ENCODE peak calls at places on chromosomes 6 and 20, in four cellular contexts. T is choroid plexus epithelial cell, H is fibroblast of lung, B is bronchial epithelial cell. N is an unnamed sample.

GRCh38 chr20:60138263-60139127 is 180.3 kb downstream of the CDH26 start:
- DNase-seq in H (peak), T (peak), B (peak), N (no peak)

GRCh38 chr6:1264619-1265445 is 47.1 kb upstream of the FOXQ1 start:
- DNase-seq in H (no peak), B (no peak), T (no peak), N (no peak)

GRCh38 chr6:169833258-169833794 is 81.9 kb downstream of the ERMARD start:
- DNase-seq in T (no peak), B (peak), H (peak), N (no peak)

GRCh38 chr6:138655828-138656227 is 117.7 kb upstream of the CCDC28A start:
- DNase-seq in H (no peak), T (no peak), B (no peak), N (no peak)

GRCh38 chr6:52904562-52905279 is 4.8 kb downstream of the GSTA3 start:
- DNase-seq in T (peak), B (no peak), H (no peak), N (no peak)

GRCh38 chr20:57471496-57472210 is 53.3 kb downstream of the CTCFL start:
- DNase-seq in B (no peak), H (no peak), T (no peak), N (no peak)

GRCh38 chr20:62143118-62143975 is at the start of the genes PSMA7 and SS18L1:
- DNase-seq in B (peak), T (peak), H (peak), N (peak)

GRCh38 chr6:135880066-135880972 is 28.8 kb downstream of the PDE7B start:
- DNase-seq in T (peak), B (no peak), H (peak), N (peak)

GRCh38 chr20:40471261-40471629 is 217.8 kb downstream of the MAFB start:
- DNase-seq in H (no peak), T (peak), B (peak), N (no peak)

GRCh38 chr6:103268335-103268734 is 1591.4 kb downstream of the HACE1 start:
- DNase-seq in H (no peak), T (no peak), B (no peak), N (no peak)

GRCh38 chr6:103273048-103273447 is 1586.7 kb downstream of the HACE1 start:
- DNase-seq in H (no peak), B (peak), T (peak), N (no peak)
- TF ChIP-seq CTCF in H (no peak), B (no peak), T (no peak), N (no peak)

GRCh38 chr6:41062056-41062455 is 9.1 kb downstream of the APOBEC2 start:
- DNase-seq in T (no peak), H (no peak), B (no peak), N (no peak)
- H3K4me3 ChIP-seq in T (no peak), H (no peak), B (no peak), N (no peak)

GRCh38 chr20:8805737-8806442 is 263.0 kb upstream of the PLCB4 start:
- DNase-seq in H (no peak), B (peak), T (no peak), N (no peak)

GRCh38 chr20:8801686-8802085 is 267.2 kb upstream of the PLCB4 start:
- DNase-seq in H (no peak), B (no peak), T (no peak), N (no peak)

GRCh38 chr20:8798505-8798904 is 270.4 kb upstream of the PLCB4 start:
- DNase-seq in H (peak), T (peak), B (no peak), N (peak)

GRCh38 chr20:8800089-8800488 is 268.8 kb upstream of the PLCB4 start:
- DNase-seq in B (no peak), T (no peak), H (no peak), N (no peak)

DNA sequence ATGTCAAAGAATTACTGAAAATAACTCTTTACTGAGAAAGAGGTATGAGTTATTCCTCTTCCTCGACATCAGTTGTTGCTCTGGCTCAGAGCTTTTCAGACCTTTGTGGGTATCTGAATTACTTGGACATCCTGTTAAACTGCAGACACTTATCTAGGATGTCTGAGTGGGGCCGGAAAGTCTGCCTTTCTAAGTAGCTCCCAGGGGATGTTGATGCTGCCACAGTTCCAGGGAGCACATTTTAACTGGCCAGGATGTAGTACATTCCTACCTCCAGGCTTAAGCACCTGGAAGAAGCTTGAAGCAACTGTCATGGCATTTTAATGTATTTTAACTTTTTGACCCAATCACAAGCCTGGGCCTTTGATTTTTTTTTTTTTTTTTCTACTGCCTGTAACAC is 265.8 kb upstream of the PLCB4 start:
- DNase-seq in T (no peak), B (no peak), H (no peak), N (peak)
- TF ChIP-seq CTCF in T (no peak), B (no peak), H (no peak), N (no peak)

GRCh38 chr20:63214514-63214913 is 1.4 kb downstream of the YTHDF1 start:
- DNase-seq in H (no peak), B (no peak), T (no peak), N (no peak)
- H3K4me3 ChIP-seq in H (peak), B (no peak), T (peak), N (peak)

DNA sequence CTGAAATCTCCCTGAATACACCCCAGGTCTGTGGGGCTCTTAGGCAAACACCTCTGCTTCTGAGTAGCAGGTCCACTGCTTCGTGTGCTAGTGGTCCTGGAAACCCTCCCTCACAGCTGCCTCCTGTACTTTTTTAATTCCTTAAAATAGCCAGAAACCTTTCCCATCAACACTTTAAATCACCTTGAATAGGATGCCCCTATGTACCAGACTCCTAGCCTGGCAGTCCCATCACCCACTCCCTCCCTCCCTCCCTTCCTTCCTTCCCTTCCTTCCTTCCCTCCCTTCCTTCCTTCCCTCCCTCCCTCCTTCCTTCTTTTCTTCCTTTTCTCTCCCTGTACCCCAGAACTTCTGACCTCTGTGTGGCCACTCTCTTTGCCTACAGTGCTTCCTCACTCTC is 239.3 kb upstream of the PRND start:
- DNase-seq in T (no peak), H (no peak), B (no peak), N (no peak)
- TF ChIP-seq CTCF in T (no peak), H (no peak), B (no peak), N (no peak)

DNA sequence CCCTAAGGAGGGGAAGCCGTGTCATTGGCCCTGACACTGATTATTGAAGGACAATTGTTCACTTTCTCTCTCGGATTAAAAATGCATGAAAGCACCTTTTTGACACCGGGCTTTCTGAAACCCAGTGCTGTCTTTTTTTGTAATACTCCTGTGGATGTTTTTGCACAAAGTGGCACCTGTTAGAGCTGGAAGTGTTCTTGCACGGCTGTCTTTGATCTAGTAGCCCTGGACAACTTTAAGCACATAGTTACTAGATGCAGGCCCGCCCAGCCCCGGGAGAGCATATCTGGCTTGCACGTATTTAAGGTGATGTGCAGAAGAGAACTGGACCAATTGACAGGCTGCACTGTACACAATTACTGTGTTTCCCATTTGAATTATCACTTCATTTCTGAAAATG is 72.6 kb downstream of the ARID1B start:
- DNase-seq in T (no peak), H (no peak), B (no peak), N (no peak)
- H3K4me3 ChIP-seq in T (no peak), H (no peak), B (no peak), N (no peak)

DNA sequence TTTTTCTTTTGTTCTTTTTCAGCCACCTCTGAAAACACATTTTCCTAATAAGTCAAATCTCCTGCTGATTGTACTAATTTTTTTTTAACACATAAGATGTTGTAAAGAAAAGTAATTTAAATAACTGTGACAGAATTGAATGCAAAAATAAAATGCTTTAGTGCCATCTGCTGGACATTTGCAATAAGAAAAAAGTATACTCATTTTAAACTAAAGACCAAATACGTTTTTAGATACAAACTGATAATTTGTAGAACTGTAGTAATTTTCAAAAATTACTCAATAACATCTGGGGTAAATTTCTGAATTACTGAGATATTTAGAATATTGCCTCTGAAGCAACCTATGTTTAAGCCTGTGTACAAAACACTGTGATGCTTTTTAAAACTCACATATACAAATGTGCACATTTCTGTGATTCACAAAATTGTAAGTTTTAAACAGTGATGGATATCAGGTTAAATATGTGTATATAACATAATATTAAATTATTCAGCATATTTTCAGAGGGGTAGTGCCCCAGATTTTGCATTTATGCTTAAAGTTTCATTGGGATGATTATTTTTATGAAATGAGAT is 198.7 kb downstream of the RIMS1 start:
- DNase-seq in H (peak), B (peak), T (peak), N (peak)
- TF ChIP-seq CTCF in H (peak), B (peak), T (peak), N (peak)

GRCh38 chr6:32517654-32518445 is 12.2 kb downstream of the HLA-DRB5 start:
- DNase-seq in T (no peak), B (no peak), H (no peak), N (no peak)

GRCh38 chr6:32519117-32519909 is 10.8 kb downstream of the HLA-DRB5 start:
- DNase-seq in H (no peak), B (no peak), T (no peak), N (no peak)

GRCh38 chr6:32519910-32520258 is 10.2 kb downstream of the HLA-DRB5 start:
- DNase-seq in H (no peak), B (no peak), T (no peak), N (no peak)

GRCh38 chr6:32522302-32523047 is 7.6 kb downstream of the HLA-DRB5 start:
- DNase-seq in B (no peak), T (no peak), H (no peak), N (no peak)
- H3K4me3 ChIP-seq in B (no peak), T (no peak), H (no peak), N (no peak)

GRCh38 chr20:11207749-11208502 is 534.1 kb upstream of the JAG1 start:
- DNase-seq in T (peak), B (peak), H (no peak), N (peak)
- TF ChIP-seq CTCF in T (no peak), B (no peak), H (no peak), N (no peak)

N was measured in fibroblast of the aortic adventitia.